ENCODE peak calls at places on chromosome 3, in eight cellular contexts. One of them, this sample, is unnamed.

GRCh38 chr3:121707531-121708273 is 41.8 kb downstream of the GOLGB1 start:
- DNase-seq in K562: no peak
- DNase-seq in Caco-2: no peak
- DNase-seq in mucosa of descending colon: no peak
- DNase-seq in cardiac fibroblast: peak; percentile 46
- DNase-seq in ovary: no peak
- DNase-seq in choroid plexus epithelial cell: no peak
- DNase-seq in psoas muscle: no peak
- DNase-seq in this sample: no peak

GRCh38 chr3:189500299-189500698 is 130.9 kb upstream of the TP63 start:
- DNase-seq in cardiac fibroblast: no peak
- DNase-seq in ovary: no peak
- DNase-seq in mucosa of descending colon: no peak
- DNase-seq in Caco-2: no peak
- DNase-seq in psoas muscle: no peak
- DNase-seq in K562: no peak
- DNase-seq in choroid plexus epithelial cell: no peak
- DNase-seq in this sample: no peak

GRCh38 chr3:135655328-135655727 is 310.2 kb upstream of the PPP2R3A start:
- DNase-seq in K562: no peak
- DNase-seq in choroid plexus epithelial cell: no peak
- DNase-seq in cardiac fibroblast: no peak
- DNase-seq in Caco-2: no peak
- DNase-seq in psoas muscle: no peak
- DNase-seq in ovary: no peak
- DNase-seq in mucosa of descending colon: no peak
- DNase-seq in this sample: no peak

GRCh38 chr3:110813541-110813940 is 258.1 kb upstream of the NECTIN3 start:
- DNase-seq in choroid plexus epithelial cell: no peak
- DNase-seq in Caco-2: no peak
- DNase-seq in ovary: no peak
- DNase-seq in cardiac fibroblast: no peak
- DNase-seq in psoas muscle: no peak
- DNase-seq in K562: no peak
- DNase-seq in mucosa of descending colon: no peak
- DNase-seq in this sample: no peak

GRCh38 chr3:194840661-194841514 is 155.2 kb downstream of the FAM43A start:
- DNase-seq in ovary: no peak
- DNase-seq in Caco-2: peak; percentile 16
- DNase-seq in cardiac fibroblast: peak; percentile 67
- DNase-seq in mucosa of descending colon: no peak
- DNase-seq in K562: no peak
- DNase-seq in psoas muscle: no peak
- DNase-seq in choroid plexus epithelial cell: no peak
- DNase-seq in this sample: no peak

GRCh38 chr3:126472277-126473006 is 3.2 kb downstream of the ZXDC start:
- DNase-seq in K562: peak; percentile 54
- DNase-seq in ovary: no peak
- DNase-seq in psoas muscle: peak; percentile 84
- DNase-seq in choroid plexus epithelial cell: peak; percentile 92
- DNase-seq in cardiac fibroblast: peak; percentile 87
- DNase-seq in mucosa of descending colon: peak; percentile 28
- DNase-seq in Caco-2: peak; percentile 44
- DNase-seq in this sample: no peak

GRCh38 chr3:138727371-138727770 is 107.4 kb downstream of the PIK3CB start:
- DNase-seq in psoas muscle: no peak
- DNase-seq in mucosa of descending colon: no peak
- DNase-seq in cardiac fibroblast: no peak
- DNase-seq in K562: no peak
- DNase-seq in ovary: no peak
- DNase-seq in choroid plexus epithelial cell: peak; percentile 58
- DNase-seq in Caco-2: no peak
- DNase-seq in this sample: no peak

GRCh38 chr3:134197681-134198261 is 52.9 kb downstream of the RYK start:
- DNase-seq in Caco-2: peak; percentile 47
- DNase-seq in K562: peak; percentile 38
- DNase-seq in cardiac fibroblast: peak; percentile 83
- DNase-seq in choroid plexus epithelial cell: peak; percentile 81
- DNase-seq in ovary: no peak
- DNase-seq in psoas muscle: no peak
- DNase-seq in mucosa of descending colon: no peak
- DNase-seq in this sample: peak; percentile 11

GRCh38 chr3:179068779-179069530 is 2.7 kb downstream of the ZMAT3 start:
- DNase-seq in K562: peak; percentile 29
- DNase-seq in choroid plexus epithelial cell: peak; percentile 41
- DNase-seq in Caco-2: peak; percentile 59
- DNase-seq in mucosa of descending colon: peak; percentile 55
- DNase-seq in psoas muscle: no peak
- DNase-seq in cardiac fibroblast: peak; percentile 56
- DNase-seq in ovary: no peak
- DNase-seq in this sample: peak; percentile 59

GRCh38 chr3:58394339-58394738 is 39.3 kb downstream of the PDHB start:
- DNase-seq in cardiac fibroblast: no peak
- DNase-seq in choroid plexus epithelial cell: no peak
- DNase-seq in mucosa of descending colon: no peak
- DNase-seq in psoas muscle: no peak
- DNase-seq in K562: no peak
- DNase-seq in ovary: no peak
- DNase-seq in Caco-2: no peak
- DNase-seq in this sample: no peak

GRCh38 chr3:104460477-104461406 is 906.0 kb upstream of the ALCAM start:
- DNase-seq in psoas muscle: no peak
- DNase-seq in Caco-2: peak; percentile 3
- DNase-seq in K562: no peak
- DNase-seq in mucosa of descending colon: no peak
- DNase-seq in choroid plexus epithelial cell: peak; percentile 93
- DNase-seq in ovary: no peak
- DNase-seq in cardiac fibroblast: peak; percentile 51
- DNase-seq in this sample: no peak
- TF ChIP-seq CTCF in psoas muscle: no peak
- TF ChIP-seq CTCF in Caco-2: no peak
- TF ChIP-seq CTCF in K562: no peak
- TF ChIP-seq CTCF in mucosa of descending colon: no peak
- TF ChIP-seq CTCF in choroid plexus epithelial cell: peak; percentile 75
- TF ChIP-seq CTCF in ovary: no peak
- TF ChIP-seq CTCF in cardiac fibroblast: peak; percentile 28
- TF ChIP-seq CTCF in this sample: no peak

GRCh38 chr3:10026084-10026890 is at the start of gene FANCD2:
- DNase-seq in choroid plexus epithelial cell: peak; percentile 88
- DNase-seq in K562: peak; percentile 86
- DNase-seq in mucosa of descending colon: peak; percentile 95
- DNase-seq in cardiac fibroblast: peak; percentile 90
- DNase-seq in ovary: peak; percentile 94
- DNase-seq in Caco-2: peak; percentile 94
- DNase-seq in psoas muscle: peak; percentile 89
- DNase-seq in this sample: peak; percentile 96
- TF ChIP-seq CTCF in choroid plexus epithelial cell: no peak
- TF ChIP-seq CTCF in K562: no peak
- TF ChIP-seq CTCF in mucosa of descending colon: no peak
- TF ChIP-seq CTCF in cardiac fibroblast: no peak
- TF ChIP-seq CTCF in ovary: no peak
- TF ChIP-seq CTCF in Caco-2: no peak
- TF ChIP-seq CTCF in psoas muscle: no peak
- TF ChIP-seq CTCF in this sample: no peak

GRCh38 chr3:37256447-37256846 is 82.1 kb upstream of the LRRFIP2 start:
- DNase-seq in ovary: no peak
- DNase-seq in K562: no peak
- DNase-seq in mucosa of descending colon: no peak
- DNase-seq in cardiac fibroblast: peak; percentile 24
- DNase-seq in choroid plexus epithelial cell: peak; percentile 34
- DNase-seq in psoas muscle: no peak
- DNase-seq in Caco-2: peak; percentile 20
- DNase-seq in this sample: no peak
- TF ChIP-seq CTCF in ovary: no peak
- TF ChIP-seq CTCF in K562: peak; percentile 55
- TF ChIP-seq CTCF in mucosa of descending colon: no peak
- TF ChIP-seq CTCF in cardiac fibroblast: peak; percentile 25
- TF ChIP-seq CTCF in choroid plexus epithelial cell: peak; percentile 39
- TF ChIP-seq CTCF in psoas muscle: no peak
- TF ChIP-seq CTCF in Caco-2: no peak
- TF ChIP-seq CTCF in this sample: no peak

DNA sequence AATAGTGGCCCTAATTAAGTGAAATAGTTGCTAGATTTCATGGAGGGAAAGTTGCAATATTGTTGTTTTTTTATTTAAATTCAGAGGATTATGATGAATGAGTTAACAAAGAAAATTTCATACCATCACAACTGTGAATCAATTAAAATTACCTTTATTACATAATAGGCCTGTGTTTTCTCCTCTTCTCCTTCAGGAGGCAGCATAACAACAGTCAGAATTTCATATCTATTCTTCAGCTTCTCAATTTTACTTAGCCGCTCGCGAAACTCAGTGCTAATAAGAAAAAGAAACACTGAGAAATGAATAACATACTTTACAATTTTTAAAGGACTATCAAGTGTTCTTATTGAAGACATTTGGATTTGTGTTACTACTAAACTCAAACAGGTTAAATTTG is 29.4 kb downstream of the TTC14 start:
- DNase-seq in cardiac fibroblast: no peak
- DNase-seq in mucosa of descending colon: no peak
- DNase-seq in ovary: no peak
- DNase-seq in choroid plexus epithelial cell: peak; percentile 12
- DNase-seq in psoas muscle: no peak
- DNase-seq in Caco-2: no peak
- DNase-seq in K562: no peak
- DNase-seq in this sample: no peak
- TF ChIP-seq CTCF in cardiac fibroblast: peak; percentile 8
- TF ChIP-seq CTCF in mucosa of descending colon: no peak
- TF ChIP-seq CTCF in ovary: no peak
- TF ChIP-seq CTCF in choroid plexus epithelial cell: peak; percentile 34
- TF ChIP-seq CTCF in psoas muscle: no peak
- TF ChIP-seq CTCF in Caco-2: no peak
- TF ChIP-seq CTCF in K562: peak; percentile 42
- TF ChIP-seq CTCF in this sample: no peak

DNA sequence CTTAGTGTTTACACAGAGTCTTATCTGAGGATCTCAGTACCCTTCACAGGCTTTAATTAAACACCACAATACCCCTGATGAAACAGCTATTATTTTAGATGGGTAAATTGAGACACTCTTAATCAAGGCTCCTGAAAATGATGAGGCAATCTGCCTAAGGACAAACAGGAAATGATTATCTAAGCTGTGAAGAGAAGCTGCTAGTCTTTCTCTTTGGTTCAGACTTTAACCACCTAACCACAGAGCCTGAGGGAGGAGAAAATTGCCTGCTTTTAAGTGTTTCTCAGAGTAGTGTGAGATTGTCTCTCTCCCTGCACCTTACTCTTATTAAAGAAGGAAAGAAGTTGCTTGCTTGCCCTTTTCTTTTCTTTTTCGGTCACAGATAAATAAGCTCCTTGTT is 364.3 kb upstream of the ADAMTS9 start:
- DNase-seq in K562: no peak
- DNase-seq in choroid plexus epithelial cell: peak; percentile 45
- DNase-seq in mucosa of descending colon: no peak
- DNase-seq in ovary: no peak
- DNase-seq in cardiac fibroblast: no peak
- DNase-seq in Caco-2: no peak
- DNase-seq in psoas muscle: no peak
- DNase-seq in this sample: no peak
- TF ChIP-seq CTCF in K562: no peak
- TF ChIP-seq CTCF in choroid plexus epithelial cell: no peak
- TF ChIP-seq CTCF in mucosa of descending colon: no peak
- TF ChIP-seq CTCF in ovary: no peak
- TF ChIP-seq CTCF in cardiac fibroblast: no peak
- TF ChIP-seq CTCF in Caco-2: no peak
- TF ChIP-seq CTCF in psoas muscle: no peak
- TF ChIP-seq CTCF in this sample: no peak

GRCh38 chr3:9825461-9826040 is 15.5 kb downstream of the TTLL3 start:
- DNase-seq in ovary: no peak
- DNase-seq in K562: peak; percentile 39
- DNase-seq in mucosa of descending colon: no peak
- DNase-seq in psoas muscle: no peak
- DNase-seq in Caco-2: no peak
- DNase-seq in choroid plexus epithelial cell: no peak
- DNase-seq in cardiac fibroblast: no peak
- DNase-seq in this sample: no peak

GRCh38 chr3:9831253-9831652 is 12.6 kb downstream of the RPUSD3 start:
- DNase-seq in K562: no peak
- DNase-seq in psoas muscle: no peak
- DNase-seq in mucosa of descending colon: no peak
- DNase-seq in cardiac fibroblast: no peak
- DNase-seq in ovary: no peak
- DNase-seq in Caco-2: no peak
- DNase-seq in choroid plexus epithelial cell: no peak
- DNase-seq in this sample: no peak

GRCh38 chr3:9828801-9829755 is 14.7 kb downstream of the RPUSD3 start:
- DNase-seq in Caco-2: no peak
- DNase-seq in cardiac fibroblast: no peak
- DNase-seq in mucosa of descending colon: no peak
- DNase-seq in choroid plexus epithelial cell: no peak
- DNase-seq in ovary: no peak
- DNase-seq in psoas muscle: no peak
- DNase-seq in K562: no peak
- DNase-seq in this sample: no peak

DNA sequence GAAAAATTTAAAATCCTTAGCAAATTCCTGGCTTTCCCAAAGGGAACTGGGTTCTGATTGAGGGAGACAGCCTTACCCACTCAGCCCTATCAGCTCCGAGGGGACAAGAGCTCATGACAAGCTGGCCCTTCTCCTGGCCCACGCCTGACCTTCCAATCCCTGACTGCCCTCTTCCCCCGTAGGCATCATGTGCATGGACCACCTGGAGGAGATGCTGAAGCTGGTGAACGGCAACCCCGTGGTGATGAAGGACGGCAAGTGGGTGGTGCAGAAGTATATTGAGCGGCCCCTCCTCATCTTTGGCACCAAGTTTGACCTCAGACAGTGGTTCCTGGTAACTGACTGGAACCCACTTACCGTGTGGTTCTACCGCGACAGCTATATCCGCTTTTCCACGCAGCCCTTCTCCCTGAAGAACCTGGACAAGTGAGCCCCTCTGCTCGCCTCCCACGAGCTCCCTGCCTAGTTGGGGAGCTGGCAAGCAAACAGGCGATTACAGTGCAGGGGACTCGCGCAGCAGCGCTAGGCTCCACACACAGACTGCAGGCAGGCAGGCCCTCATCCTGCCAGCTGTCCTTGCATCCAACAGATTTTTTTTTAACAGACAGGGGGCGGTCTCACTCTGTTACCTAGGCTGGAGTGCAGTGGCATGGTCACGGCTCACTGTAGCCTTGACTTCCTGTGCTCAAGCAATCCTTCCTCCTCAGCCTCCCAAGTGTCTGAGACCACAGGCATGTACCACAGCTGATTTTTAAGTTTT is 16.8 kb downstream of the RPUSD3 start:
- DNase-seq in mucosa of descending colon: no peak
- DNase-seq in Caco-2: peak; percentile 64
- DNase-seq in choroid plexus epithelial cell: peak; percentile 37
- DNase-seq in ovary: no peak
- DNase-seq in cardiac fibroblast: peak; percentile 58
- DNase-seq in K562: peak; percentile 33
- DNase-seq in psoas muscle: no peak
- DNase-seq in this sample: peak; percentile 38
- TF ChIP-seq CTCF in mucosa of descending colon: no peak
- TF ChIP-seq CTCF in Caco-2: peak; percentile 31
- TF ChIP-seq CTCF in choroid plexus epithelial cell: peak; percentile 49
- TF ChIP-seq CTCF in ovary: no peak
- TF ChIP-seq CTCF in cardiac fibroblast: peak; percentile 32
- TF ChIP-seq CTCF in K562: peak; percentile 55
- TF ChIP-seq CTCF in psoas muscle: no peak
- TF ChIP-seq CTCF in this sample: peak; percentile 46

GRCh38 chr3:38022887-38023709 is 6.3 kb downstream of the PLCD1 start:
- DNase-seq in psoas muscle: no peak
- DNase-seq in Caco-2: no peak
- DNase-seq in choroid plexus epithelial cell: no peak
- DNase-seq in mucosa of descending colon: peak; percentile 34
- DNase-seq in K562: no peak
- DNase-seq in ovary: peak; percentile 36
- DNase-seq in cardiac fibroblast: no peak
- DNase-seq in this sample: no peak
- TF ChIP-seq CTCF in psoas muscle: no peak
- TF ChIP-seq CTCF in Caco-2: no peak
- TF ChIP-seq CTCF in choroid plexus epithelial cell: no peak
- TF ChIP-seq CTCF in mucosa of descending colon: no peak
- TF ChIP-seq CTCF in K562: no peak
- TF ChIP-seq CTCF in ovary: no peak
- TF ChIP-seq CTCF in cardiac fibroblast: no peak
- TF ChIP-seq CTCF in this sample: no peak

This sample was measured in endothelial cell.